ENCODE peak calls at places on chromosome 4, in five cellular contexts. V is SK-N-SH, R is HCT116, M is GM23248, K is OCI-LY7. A is an unnamed sample.

GRCh38 chr4:138522366-138522765 is 280.2 kb upstream of the SLC7A11 start:
- DNase-seq in V (no peak), R (peak; percentile 6), M (peak; percentile 56), K (peak; percentile 38), A (peak; percentile 61)

GRCh38 chr4:108060164-108060563 is 70.5 kb downstream of the HADH start:
- DNase-seq in V (peak; percentile 54), R (peak; percentile 41), M (peak; percentile 48), K (no peak), A (peak; percentile 41)

GRCh38 chr4:123606336-123606735 is 209.7 kb downstream of the SPRY1 start:
- DNase-seq in V (no peak), R (no peak), M (no peak), K (no peak), A (no peak)

GRCh38 chr4:81052119-81053068 is 21.9 kb downstream of the BMP3 start:
- DNase-seq in V (peak; percentile 20), R (peak; percentile 59), M (peak; percentile 61), K (peak; percentile 99), A (peak; percentile 74)

GRCh38 chr4:164571593-164572385 is 182.1 kb upstream of the SMIM31 start:
- DNase-seq in V (no peak), R (no peak), M (peak; percentile 2), K (no peak), A (peak; percentile 31)

GRCh38 chr4:86249074-86249473 is 110.8 kb downstream of the MAPK10 start:
- DNase-seq in V (no peak), R (no peak), M (no peak), K (no peak), A (no peak)

GRCh38 chr4:10664408-10664807 is 20.2 kb downstream of the CLNK start:
- DNase-seq in V (no peak), R (no peak), M (peak; percentile 86), K (no peak), A (peak; percentile 46)

GRCh38 chr4:88158360-88159136 is at the start of gene ABCG2:
- DNase-seq in V (peak; percentile 65), R (no peak), M (peak; percentile 72), K (no peak), A (no peak)

GRCh38 chr4:7210818-7211217 is 18.5 kb downstream of the SORCS2 start:
- DNase-seq in V (no peak), R (no peak), M (peak; percentile 96), K (no peak), A (peak; percentile 70)

GRCh38 chr4:110003401-110004187 is 90.9 kb downstream of the EGF start:
- DNase-seq in V (no peak), R (no peak), M (peak; percentile 36), K (no peak), A (no peak)

GRCh38 chr4:138199568-138200235 is 42.4 kb downstream of the SLC7A11 start:
- DNase-seq in V (no peak), R (peak; percentile 85), M (peak; percentile 28), K (no peak), A (peak; percentile 92)

GRCh38 chr4:15348695-15349094 is 79.1 kb upstream of the C1QTNF7 start:
- DNase-seq in V (no peak), R (no peak), M (no peak), K (no peak), A (no peak)

GRCh38 chr4:11471613-11472012 is 42.9 kb upstream of the HS3ST1 start:
- DNase-seq in V (no peak), R (no peak), M (no peak), K (no peak), A (no peak)

GRCh38 chr4:117983541-117984451 is 50.5 kb upstream of the NDST3 start:
- DNase-seq in V (no peak), R (no peak), M (no peak), K (no peak), A (no peak)

GRCh38 chr4:167906851-167907250 is 185.5 kb upstream of the ANXA10 start:
- DNase-seq in V (no peak), R (no peak), M (no peak), K (no peak), A (no peak)

GRCh38 chr4:84895283-84895682 is 71.2 kb downstream of the WDFY3 start:
- DNase-seq in V (no peak), R (no peak), M (no peak), K (no peak), A (no peak)

GRCh38 chr4:98027827-98028226 is 115.4 kb downstream of the STPG2 start:
- DNase-seq in V (no peak), R (peak; percentile 64), M (peak; percentile 22), K (no peak), A (peak; percentile 81)

GRCh38 chr4:83862471-83862870 is 326.6 kb downstream of the GPAT3 start:
- DNase-seq in V (no peak), R (no peak), M (no peak), K (no peak), A (no peak)

GRCh38 chr4:174523003-174523693 is 860 bp upstream of the HPGD start:
- DNase-seq in V (no peak), R (no peak), M (peak; percentile 50), K (no peak), A (peak; percentile 36)

GRCh38 chr4:173827707-173828106 is 297.7 kb upstream of the HAND2 start:
- DNase-seq in V (no peak), R (peak; percentile 4), M (peak; percentile 12), K (no peak), A (no peak)

GRCh38 chr4:174910271-174910670 is 7.9 kb upstream of the ADAM29 start:
- DNase-seq in V (no peak), R (no peak), M (no peak), K (no peak), A (no peak)

GRCh38 chr4:121457278-121457875 is 76.6 kb upstream of the QRFPR start:
- DNase-seq in V (no peak), R (no peak), M (no peak), K (no peak), A (no peak)

GRCh38 chr4:39609454-39609911 is 29.2 kb downstream of the SMIM14 start:
- DNase-seq in V (no peak), R (no peak), M (no peak), K (no peak), A (peak; percentile 48)

GRCh38 chr4:183860726-183861125 is 44.4 kb upstream of the STOX2 start:
- DNase-seq in V (no peak), R (no peak), M (no peak), K (no peak), A (no peak)

DNA sequence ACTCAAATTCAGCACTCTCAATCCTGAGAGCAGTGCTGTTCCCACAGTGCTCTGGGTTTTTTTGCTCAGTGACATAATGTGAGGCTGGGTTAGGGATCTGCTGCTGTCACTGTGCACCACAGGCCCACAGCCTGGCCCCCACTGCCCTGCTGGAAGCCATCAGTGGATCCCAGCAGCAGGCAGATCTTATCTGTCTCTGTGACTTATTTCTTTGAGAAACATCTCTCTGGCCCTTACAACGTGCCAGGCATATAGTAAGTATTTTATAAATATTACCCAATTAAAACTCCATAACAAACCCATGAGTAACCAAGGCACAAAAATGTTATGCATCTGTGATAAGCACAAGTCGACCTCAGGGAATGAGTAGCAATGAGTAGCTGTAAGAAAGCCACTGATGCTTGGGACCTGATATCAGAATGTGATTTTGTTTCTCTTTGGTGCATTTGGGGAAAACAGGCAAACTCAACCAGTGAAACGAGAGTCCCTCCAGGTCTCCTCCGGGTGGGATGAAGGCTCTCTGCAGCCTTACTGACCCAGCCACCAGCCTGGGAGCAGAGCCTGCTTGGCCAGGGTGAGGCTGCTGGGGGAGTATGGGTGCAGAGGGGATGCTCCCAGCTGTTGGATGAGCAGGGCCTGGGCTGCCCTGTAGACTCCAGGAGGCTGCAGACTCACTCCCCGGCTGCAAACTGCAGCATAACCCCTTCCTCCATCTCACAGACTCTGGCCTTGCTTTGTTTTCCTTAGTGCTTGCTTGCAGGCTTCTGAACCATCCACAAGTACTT is 172.7 kb upstream of the LNX1 start:
- DNase-seq in V (peak; percentile 41), R (no peak), M (peak; percentile 87), K (no peak), A (peak; percentile 25)
- H3K4me1 ChIP-seq in V (peaks cover 19% of the 10 kb centered on the region), R (no peaks in the 10 kb centered on the region), M (peaks cover 62% of the 10 kb centered on the region), K (peaks cover 5% of the 10 kb centered on the region), A (no peaks in the 10 kb centered on the region)

DNA sequence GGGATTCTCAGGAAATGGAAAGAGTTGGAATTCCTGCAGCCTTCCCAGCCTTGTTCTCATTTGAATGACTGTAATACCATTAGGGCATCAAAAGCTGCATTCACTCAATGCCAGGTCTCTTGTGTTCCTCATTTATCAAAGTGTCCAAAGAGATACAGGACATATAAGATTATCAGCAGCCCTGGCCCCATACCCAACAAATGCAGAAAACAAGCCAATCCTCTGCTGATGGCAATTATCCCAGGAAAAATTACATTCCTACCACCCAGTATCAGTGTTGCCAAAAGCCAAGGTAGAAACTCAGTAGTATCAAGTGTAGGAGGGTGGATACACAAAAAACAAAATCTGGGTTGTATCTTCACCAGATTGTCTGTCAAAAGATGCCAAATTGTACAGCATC is 18.5 kb upstream of the ASB5 start:
- DNase-seq in V (no peak), R (no peak), M (no peak), K (no peak), A (no peak)
- TF ChIP-seq EZH2phosphoT487 in V (no peak), R (no peak), M (no peak), K (no peak), A (no peak)

GRCh38 chr4:8283161-8283560 is 13.6 kb downstream of the HTRA3 start:
- DNase-seq in V (no peak), R (no peak), M (no peak), K (no peak), A (no peak)
- H3K4me1 ChIP-seq in V (peaks cover 32% of the 10 kb centered on the region), R (no peaks in the 10 kb centered on the region), M (peaks cover 10% of the 10 kb centered on the region), K (no peaks in the 10 kb centered on the region), A (peaks cover 11% of the 10 kb centered on the region)

GRCh38 chr4:5366421-5366820 is 315.1 kb downstream of the STK32B start:
- DNase-seq in V (no peak), R (no peak), M (peak; percentile 81), K (no peak), A (peak; percentile 94)

GRCh38 chr4:5364406-5364805 is 313.1 kb downstream of the STK32B start:
- DNase-seq in V (no peak), R (no peak), M (no peak), K (no peak), A (no peak)

GRCh38 chr4:5368426-5368825 is 317.1 kb downstream of the STK32B start:
- DNase-seq in V (no peak), R (no peak), M (no peak), K (no peak), A (no peak)

GRCh38 chr4:5366009-5366386 is 314.7 kb downstream of the STK32B start:
- DNase-seq in V (no peak), R (no peak), M (no peak), K (no peak), A (no peak)

GRCh38 chr4:5365071-5366008 is 314.1 kb downstream of the STK32B start:
- DNase-seq in V (no peak), R (peak; percentile 39), M (peak; percentile 95), K (no peak), A (peak; percentile 97)
- TF ChIP-seq EZH2phosphoT487 in V (no peak), R (no peak), M (no peak), K (no peak), A (no peak)

A was measured in PC-3.